ENCODE peak calls at places on chromosomes 7 and 10, in seven cellular contexts. I is BJ; X is effector CD4-positive, alpha-beta T cell; G is Jurkat, Clone E6-1; N is iPS DF 19.7; T is SK-N-MC; O is NCI-H748 treated with DMSO at 0.1 percent for 48 hours. U is an unnamed sample.

GRCh38 chr10:70437721-70438120 is 3.8 kb downstream of the NODAL start:
- DNase-seq in I (no peak), X (no peak), G (no peak), N (no peak), T (no peak), O (no peak), U (no peak)

GRCh38 chr10:103651783-103652476 is 158.4 kb downstream of the NEURL1 start:
- DNase-seq in I (no peak), X (no peak), G (no peak), N (no peak), T (no peak), O (no peak), U (no peak)

GRCh38 chr10:71715026-71715425 is 4.6 kb downstream of the C10orf105 start:
- DNase-seq in I (no peak), X (no peak), G (no peak), N (no peak), T (no peak), O (no peak), U (no peak)

GRCh38 chr10:91779011-91779605 is 19.1 kb upstream of the TNKS2 start:
- DNase-seq in I (no peak), X (no peak), G (no peak), N (no peak), T (no peak), O (no peak), U (no peak)

GRCh38 chr10:95742529-95742884 is 13.5 kb upstream of the ENTPD1 start:
- DNase-seq in I (no peak), X (no peak), G (no peak), N (no peak), T (peak; percentile 30), O (peak; percentile 30), U (no peak)

GRCh38 chr10:23927926-23928325 is 281.0 kb upstream of the KIAA1217 start:
- DNase-seq in I (no peak), X (no peak), G (no peak), N (no peak), T (no peak), O (no peak), U (no peak)

GRCh38 chr7:127874951-127875608 is 156.2 kb downstream of the LRRC4 start:
- DNase-seq in I (no peak), X (no peak), G (no peak), N (no peak), T (no peak), O (no peak), U (no peak)

GRCh38 chr7:6251653-6252052 is 20.8 kb downstream of the CYTH3 start:
- DNase-seq in I (peak; percentile 81), X (no peak), G (no peak), N (no peak), T (no peak), O (no peak), U (peak; percentile 70)

GRCh38 chr10:122054046-122055025 is 65.4 kb downstream of the TACC2 start:
- DNase-seq in I (no peak), X (no peak), G (no peak), N (no peak), T (no peak), O (no peak), U (no peak)

GRCh38 chr10:72329290-72330058 is 25.2 kb downstream of the DNAJB12 start:
- DNase-seq in I (no peak), X (no peak), G (no peak), N (no peak), T (no peak), O (no peak), U (no peak)

GRCh38 chr10:42960491-42961155 is 116.2 kb upstream of the RET start:
- DNase-seq in I (no peak), X (no peak), G (no peak), N (peak; percentile 50), T (no peak), O (no peak), U (peak; percentile 27)

GRCh38 chr10:43255644-43256431 is 11.0 kb downstream of the RASGEF1A start:
- DNase-seq in I (no peak), X (no peak), G (peak; percentile 36), N (peak; percentile 25), T (no peak), O (no peak), U (no peak)

GRCh38 chr7:29429421-29429820 is 134.2 kb upstream of the PRR15 start:
- DNase-seq in I (no peak), X (no peak), G (no peak), N (no peak), T (no peak), O (no peak), U (no peak)

GRCh38 chr7:93711926-93712325 is 137.4 kb upstream of the CALCR start:
- DNase-seq in I (no peak), X (no peak), G (no peak), N (no peak), T (peak; percentile 22), O (no peak), U (no peak)

GRCh38 chr10:48981310-48981907 is 41.8 kb upstream of the LRRC18 start:
- DNase-seq in I (no peak), X (peak; percentile 9), G (peak; percentile 5), N (peak; percentile 56), T (no peak), O (peak; percentile 12), U (peak; percentile 15)

GRCh38 chr10:126235091-126235978 is 152.9 kb downstream of the ADAM12 start:
- DNase-seq in I (no peak), X (no peak), G (no peak), N (no peak), T (no peak), O (no peak), U (no peak)

GRCh38 chr10:100985336-100985735 is 2.0 kb downstream of the MRPL43 start:
- DNase-seq in I (no peak), X (no peak), G (no peak), N (no peak), T (no peak), O (no peak), U (no peak)

GRCh38 chr10:89438525-89438924 is 24.2 kb downstream of the IFIT5 start:
- DNase-seq in I (no peak), X (no peak), G (no peak), N (no peak), T (no peak), O (no peak), U (no peak)

GRCh38 chr10:130193493-130194193 is 57.5 kb downstream of the GLRX3 start:
- DNase-seq in I (no peak), X (no peak), G (no peak), N (no peak), T (no peak), O (no peak), U (no peak)

GRCh38 chr7:55516399-55516798 is 55.9 kb downstream of the VOPP1 start:
- DNase-seq in I (no peak), X (no peak), G (no peak), N (no peak), T (no peak), O (no peak), U (no peak)

GRCh38 chr7:155868955-155869783 is 56.9 kb upstream of the SHH start:
- DNase-seq in I (no peak), X (no peak), G (no peak), N (no peak), T (no peak), O (no peak), U (no peak)

GRCh38 chr7:130986271-130986690 is 252.3 kb upstream of the KLF14 start:
- DNase-seq in I (no peak), X (no peak), G (no peak), N (no peak), T (no peak), O (no peak), U (no peak)

GRCh38 chr10:132396495-132397035 is 435 bp upstream of the PWWP2B start:
- DNase-seq in I (no peak), X (peak; percentile 53), G (no peak), N (no peak), T (no peak), O (no peak), U (no peak)